ENCODE peak calls at places on chromosomes 13 and 19, in six cellular contexts. One of them, this sample, is unnamed.

GRCh38 chr19:39407644-39408391 is 1.2 kb downstream of the ZFP36 start:
- DNase-seq in heart right ventricle: peak; percentile 47
- DNase-seq in mesendoderm: no peak
- DNase-seq in ovary: peak; percentile 66
- DNase-seq in small intestine: peak; percentile 72
- DNase-seq in psoas muscle: peak; percentile 82
- DNase-seq in this sample: peak; percentile 56

GRCh38 chr13:91280806-91281205 is 66.7 kb upstream of the MIR17HG start:
- DNase-seq in heart right ventricle: no peak
- DNase-seq in mesendoderm: no peak
- DNase-seq in ovary: no peak
- DNase-seq in small intestine: no peak
- DNase-seq in psoas muscle: no peak
- DNase-seq in this sample: no peak

GRCh38 chr13:100537951-100538462 is 50.6 kb downstream of the GGACT start:
- DNase-seq in heart right ventricle: no peak
- DNase-seq in mesendoderm: no peak
- DNase-seq in ovary: no peak
- DNase-seq in small intestine: no peak
- DNase-seq in psoas muscle: no peak
- DNase-seq in this sample: no peak

GRCh38 chr13:109568273-109568900 is 218.0 kb downstream of the IRS2 start:
- DNase-seq in heart right ventricle: no peak
- DNase-seq in mesendoderm: no peak
- DNase-seq in ovary: no peak
- DNase-seq in small intestine: peak; percentile 58
- DNase-seq in psoas muscle: no peak
- DNase-seq in this sample: no peak

GRCh38 chr13:30727491-30728350 is 7.6 kb upstream of the ALOX5AP start:
- DNase-seq in heart right ventricle: no peak
- DNase-seq in mesendoderm: no peak
- DNase-seq in ovary: no peak
- DNase-seq in small intestine: no peak
- DNase-seq in psoas muscle: no peak
- DNase-seq in this sample: no peak

GRCh38 chr19:17873661-17874422 is 2.1 kb downstream of the SLC5A5 start:
- DNase-seq in heart right ventricle: no peak
- DNase-seq in mesendoderm: peak; percentile 84
- DNase-seq in ovary: no peak
- DNase-seq in small intestine: peak; percentile 53
- DNase-seq in psoas muscle: no peak
- DNase-seq in this sample: no peak

GRCh38 chr13:24217601-24218281 is 57.2 kb downstream of the SPATA13 start:
- DNase-seq in heart right ventricle: no peak
- DNase-seq in mesendoderm: peak; percentile 46
- DNase-seq in ovary: no peak
- DNase-seq in small intestine: peak; percentile 88
- DNase-seq in psoas muscle: no peak
- DNase-seq in this sample: no peak

GRCh38 chr19:35773020-35773809 is 2.1 kb upstream of the ARHGAP33 start:
- DNase-seq in heart right ventricle: no peak
- DNase-seq in mesendoderm: no peak
- DNase-seq in ovary: no peak
- DNase-seq in small intestine: no peak
- DNase-seq in psoas muscle: no peak
- DNase-seq in this sample: no peak

GRCh38 chr19:9584073-9584833 is at the start of gene ZNF121:
- DNase-seq in heart right ventricle: peak; percentile 85
- DNase-seq in mesendoderm: peak; percentile 92
- DNase-seq in ovary: peak; percentile 88
- DNase-seq in small intestine: peak; percentile 77
- DNase-seq in psoas muscle: peak; percentile 91
- DNase-seq in this sample: peak; percentile 86

GRCh38 chr13:98449273-98449672 is 127.6 kb downstream of the STK24 start:
- DNase-seq in heart right ventricle: no peak
- DNase-seq in mesendoderm: no peak
- DNase-seq in ovary: no peak
- DNase-seq in small intestine: no peak
- DNase-seq in psoas muscle: no peak
- DNase-seq in this sample: no peak

GRCh38 chr19:42540071-42540553 is 11.8 kb upstream of the CEACAM1 start:
- DNase-seq in heart right ventricle: no peak
- DNase-seq in mesendoderm: peak; percentile 38
- DNase-seq in ovary: no peak
- DNase-seq in small intestine: no peak
- DNase-seq in psoas muscle: no peak
- DNase-seq in this sample: no peak

GRCh38 chr13:74226791-74227475 is 92.7 kb upstream of the KLF12 start:
- DNase-seq in heart right ventricle: no peak
- DNase-seq in mesendoderm: no peak
- DNase-seq in ovary: no peak
- DNase-seq in small intestine: no peak
- DNase-seq in psoas muscle: no peak
- DNase-seq in this sample: no peak

GRCh38 chr13:33524086-33524485 is 238.5 kb upstream of the STARD13 start:
- DNase-seq in heart right ventricle: no peak
- DNase-seq in mesendoderm: no peak
- DNase-seq in ovary: no peak
- DNase-seq in small intestine: no peak
- DNase-seq in psoas muscle: no peak
- DNase-seq in this sample: no peak

GRCh38 chr13:30757026-30757425 is 21.7 kb downstream of the ALOX5AP start:
- DNase-seq in heart right ventricle: no peak
- DNase-seq in mesendoderm: peak; percentile 91
- DNase-seq in ovary: no peak
- DNase-seq in small intestine: no peak
- DNase-seq in psoas muscle: no peak
- DNase-seq in this sample: no peak

GRCh38 chr19:19615086-19615485 is 3.4 kb downstream of the PBX4 start:
- DNase-seq in heart right ventricle: no peak
- DNase-seq in mesendoderm: no peak
- DNase-seq in ovary: no peak
- DNase-seq in small intestine: no peak
- DNase-seq in psoas muscle: no peak
- DNase-seq in this sample: no peak

GRCh38 chr13:108281941-108282340 is 12.4 kb downstream of the TNFSF13B start:
- DNase-seq in heart right ventricle: no peak
- DNase-seq in mesendoderm: no peak
- DNase-seq in ovary: no peak
- DNase-seq in small intestine: no peak
- DNase-seq in psoas muscle: no peak
- DNase-seq in this sample: no peak

GRCh38 chr13:110561335-110562033 is at the start of gene RAB20:
- DNase-seq in heart right ventricle: peak; percentile 90
- DNase-seq in mesendoderm: peak; percentile 87
- DNase-seq in ovary: peak; percentile 88
- DNase-seq in small intestine: peak; percentile 90
- DNase-seq in psoas muscle: peak; percentile 90
- DNase-seq in this sample: peak; percentile 91

GRCh38 chr13:35830850-35831450 is 300.2 kb downstream of the DCLK1 start:
- DNase-seq in heart right ventricle: no peak
- DNase-seq in mesendoderm: no peak
- DNase-seq in ovary: no peak
- DNase-seq in small intestine: no peak
- DNase-seq in psoas muscle: no peak
- DNase-seq in this sample: no peak

GRCh38 chr19:8334458-8335342 is 8.4 kb downstream of the KANK3 start:
- DNase-seq in heart right ventricle: peak; percentile 52
- DNase-seq in mesendoderm: peak; percentile 87
- DNase-seq in ovary: peak; percentile 56
- DNase-seq in small intestine: peak; percentile 67
- DNase-seq in psoas muscle: peak; percentile 56
- DNase-seq in this sample: peak; percentile 41

GRCh38 chr19:17673937-17674799 is 14.0 kb downstream of the UNC13A start:
- DNase-seq in heart right ventricle: no peak
- DNase-seq in mesendoderm: no peak
- DNase-seq in ovary: no peak
- DNase-seq in small intestine: no peak
- DNase-seq in psoas muscle: no peak
- DNase-seq in this sample: no peak

GRCh38 chr19:4647676-4648644 is 8.6 kb downstream of the TNFAIP8L1 start:
- DNase-seq in heart right ventricle: peak; percentile 74
- DNase-seq in mesendoderm: peak; percentile 52
- DNase-seq in ovary: no peak
- DNase-seq in small intestine: no peak
- DNase-seq in psoas muscle: peak; percentile 82
- DNase-seq in this sample: peak; percentile 74

GRCh38 chr13:23651887-23652286 is 81.7 kb downstream of the TNFRSF19 start:
- DNase-seq in heart right ventricle: no peak
- DNase-seq in mesendoderm: no peak
- DNase-seq in ovary: no peak
- DNase-seq in small intestine: peak; percentile 17
- DNase-seq in psoas muscle: no peak
- DNase-seq in this sample: no peak

GRCh38 chr13:106649495-106649894 is 81.6 kb upstream of the ARGLU1 start:
- DNase-seq in heart right ventricle: no peak
- DNase-seq in mesendoderm: no peak
- DNase-seq in ovary: no peak
- DNase-seq in small intestine: peak; percentile 84
- DNase-seq in psoas muscle: no peak
- DNase-seq in this sample: no peak

GRCh38 chr19:33124207-33125098 is 7.5 kb upstream of the WDR88 start:
- DNase-seq in heart right ventricle: no peak
- DNase-seq in mesendoderm: peak; percentile 92
- DNase-seq in ovary: no peak
- DNase-seq in small intestine: no peak
- DNase-seq in psoas muscle: no peak
- DNase-seq in this sample: no peak

GRCh38 chr13:41060723-41061074 is 610 bp upstream of the WBP4 start:
- DNase-seq in heart right ventricle: peak; percentile 82
- DNase-seq in mesendoderm: peak; percentile 87
- DNase-seq in ovary: peak; percentile 88
- DNase-seq in small intestine: no peak
- DNase-seq in psoas muscle: peak; percentile 90
- DNase-seq in this sample: peak; percentile 82

GRCh38 chr19:39729594-39729993 is 8.2 kb downstream of the CLC start:
- DNase-seq in heart right ventricle: no peak
- DNase-seq in mesendoderm: no peak
- DNase-seq in ovary: no peak
- DNase-seq in small intestine: no peak
- DNase-seq in psoas muscle: no peak
- DNase-seq in this sample: no peak

GRCh38 chr13:100542546-100543156 is 45.9 kb downstream of the GGACT start:
- DNase-seq in heart right ventricle: no peak
- DNase-seq in mesendoderm: no peak
- DNase-seq in ovary: no peak
- DNase-seq in small intestine: peak; percentile 17
- DNase-seq in psoas muscle: no peak
- DNase-seq in this sample: no peak

DNA sequence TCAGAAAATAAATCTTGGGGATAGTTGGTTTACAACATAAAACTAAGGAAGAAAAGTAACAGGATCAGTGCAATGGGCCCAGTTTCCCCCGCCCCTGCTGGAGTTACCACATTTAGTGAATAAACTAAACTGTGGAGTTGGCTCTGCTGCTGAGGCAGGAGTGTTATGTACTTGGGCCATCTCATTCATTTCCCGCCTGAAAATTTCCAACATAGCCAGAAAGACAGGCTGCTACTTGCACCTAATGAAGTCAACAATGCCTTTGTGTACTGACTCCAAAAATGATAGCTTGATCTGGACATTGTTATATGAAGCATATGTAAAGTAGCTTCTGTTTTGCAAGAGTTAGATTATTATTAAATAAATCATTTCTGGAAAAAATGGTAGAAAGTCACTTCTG is 7.9 kb upstream of the RNASEH2B start:
- DNase-seq in heart right ventricle: no peak
- DNase-seq in mesendoderm: no peak
- DNase-seq in ovary: no peak
- DNase-seq in small intestine: no peak
- DNase-seq in psoas muscle: no peak
- DNase-seq in this sample: no peak
- H3K27me3 ChIP-seq in heart right ventricle: no peaks in the 10 kb centered on the region
- H3K27me3 ChIP-seq in mesendoderm: no peaks in the 10 kb centered on the region
- H3K27me3 ChIP-seq in ovary: no peaks in the 10 kb centered on the region
- H3K27me3 ChIP-seq in small intestine: peaks cover 2% of the 10 kb centered on the region
- H3K27me3 ChIP-seq in psoas muscle: no peaks in the 10 kb centered on the region
- H3K27me3 ChIP-seq in this sample: no peaks in the 10 kb centered on the region

GRCh38 chr19:51777570-51778460 is 16.8 kb downstream of the FPR2 start:
- DNase-seq in heart right ventricle: peak; percentile 47
- DNase-seq in mesendoderm: peak; percentile 92
- DNase-seq in ovary: peak; percentile 73
- DNase-seq in small intestine: peak; percentile 60
- DNase-seq in psoas muscle: peak; percentile 68
- DNase-seq in this sample: peak; percentile 67
- H3K4me3 ChIP-seq in heart right ventricle: no peak overlapping the region
- H3K4me3 ChIP-seq in mesendoderm: no peak overlapping the region
- H3K4me3 ChIP-seq in ovary: no peak overlapping the region
- H3K4me3 ChIP-seq in small intestine: no peak overlapping the region
- H3K4me3 ChIP-seq in psoas muscle: no peak overlapping the region
- H3K4me3 ChIP-seq in this sample: no peak overlapping the region

DNA sequence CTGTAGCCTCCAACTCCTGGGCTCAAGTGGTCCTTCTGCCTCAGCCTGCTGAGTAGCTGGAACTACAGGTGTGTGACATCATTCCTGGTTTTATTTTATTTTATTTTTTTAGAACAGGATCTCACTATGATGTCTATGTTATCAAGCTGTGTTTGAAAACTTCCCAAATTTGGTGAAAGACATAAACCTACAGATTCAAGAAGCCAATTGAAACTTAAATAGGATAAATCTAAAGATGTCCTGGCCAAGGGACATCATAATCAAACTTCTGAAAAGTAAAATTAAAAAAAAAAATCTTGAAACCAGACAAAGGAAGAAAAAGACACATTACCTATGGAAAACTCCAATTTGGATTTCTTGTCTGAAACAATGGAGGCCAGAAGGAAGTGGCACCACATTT is 23.1 kb upstream of the PDX1 start:
- DNase-seq in heart right ventricle: no peak
- DNase-seq in mesendoderm: no peak
- DNase-seq in ovary: no peak
- DNase-seq in small intestine: no peak
- DNase-seq in psoas muscle: no peak
- DNase-seq in this sample: no peak
- H3K27me3 ChIP-seq in heart right ventricle: no peaks in the 10 kb centered on the region
- H3K27me3 ChIP-seq in mesendoderm: no peaks in the 10 kb centered on the region
- H3K27me3 ChIP-seq in ovary: no peaks in the 10 kb centered on the region
- H3K27me3 ChIP-seq in small intestine: no peaks in the 10 kb centered on the region
- H3K27me3 ChIP-seq in psoas muscle: peaks cover 5% of the 10 kb centered on the region
- H3K27me3 ChIP-seq in this sample: peaks cover 96% of the 10 kb centered on the region

DNA sequence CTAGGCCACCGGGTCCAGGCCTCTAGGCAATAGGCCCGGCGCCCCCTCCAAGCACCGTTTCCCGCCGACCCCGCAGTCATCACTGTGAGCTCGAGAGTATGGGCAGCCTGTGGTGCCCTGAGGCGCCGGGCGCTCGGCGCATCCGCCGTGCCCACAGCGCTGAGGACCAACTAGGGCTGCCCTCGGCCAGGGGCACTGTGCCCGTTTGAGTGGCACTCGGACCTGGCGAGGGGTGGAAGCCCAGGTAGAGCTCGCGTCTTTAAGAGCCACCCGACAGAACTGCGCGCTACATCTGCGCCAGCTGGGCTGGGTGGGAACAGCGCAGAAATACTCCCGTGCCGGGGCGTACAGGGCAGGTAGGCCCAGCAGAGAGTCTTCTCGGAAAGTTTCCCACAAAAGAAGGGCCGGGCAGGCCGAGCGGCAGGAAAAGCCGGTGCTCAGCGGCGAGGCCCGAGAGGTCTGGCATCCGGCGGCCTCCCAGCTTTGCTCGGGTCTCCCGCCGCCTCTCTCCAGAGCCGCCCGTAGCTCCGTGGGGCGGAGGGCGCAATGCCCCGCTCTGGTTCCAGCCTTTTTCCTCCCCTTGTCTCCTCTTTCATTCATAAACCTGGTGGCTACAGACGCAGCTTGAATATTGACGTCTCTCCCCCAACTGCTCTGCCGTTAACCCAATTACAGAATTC is 5.4 kb upstream of the SOX1 start:
- DNase-seq in heart right ventricle: no peak
- DNase-seq in mesendoderm: no peak
- DNase-seq in ovary: no peak
- DNase-seq in small intestine: no peak
- DNase-seq in psoas muscle: no peak
- DNase-seq in this sample: no peak
- H3K4me3 ChIP-seq in heart right ventricle: no peak overlapping the region
- H3K4me3 ChIP-seq in mesendoderm: no peak overlapping the region
- H3K4me3 ChIP-seq in ovary: no peak overlapping the region
- H3K4me3 ChIP-seq in small intestine: no peak overlapping the region
- H3K4me3 ChIP-seq in psoas muscle: no peak overlapping the region
- H3K4me3 ChIP-seq in this sample: no peak overlapping the region

This sample was measured in left ventricle myocardium inferior.